ENCODE peak calls at places on chromosome 10, in seven cellular contexts. One of them, this sample, is unnamed.

GRCh38 chr10:125783957-125784356 is 8.3 kb upstream of the MMP21 start:
- DNase-seq in esophagus squamous epithelium: no peak
- DNase-seq in choroid plexus epithelial cell: no peak
- DNase-seq in neural progenitor cell: no peak
- DNase-seq in BJ: no peak
- DNase-seq in OCI-LY7: peak; percentile 21
- DNase-seq in prostate gland: no peak
- DNase-seq in this sample: no peak

GRCh38 chr10:124476043-124476725 is 14.6 kb downstream of the LHPP start:
- DNase-seq in OCI-LY7: no peak
- DNase-seq in prostate gland: no peak
- DNase-seq in BJ: no peak
- DNase-seq in esophagus squamous epithelium: no peak
- DNase-seq in neural progenitor cell: no peak
- DNase-seq in choroid plexus epithelial cell: no peak
- DNase-seq in this sample: no peak

GRCh38 chr10:97788552-97789442 is 17.0 kb upstream of the SFRP5 start:
- DNase-seq in BJ: no peak
- DNase-seq in neural progenitor cell: no peak
- DNase-seq in choroid plexus epithelial cell: peak; percentile 13
- DNase-seq in prostate gland: no peak
- DNase-seq in OCI-LY7: no peak
- DNase-seq in esophagus squamous epithelium: no peak
- DNase-seq in this sample: no peak

GRCh38 chr10:35219292-35219691 is 92.6 kb downstream of the CREM start:
- DNase-seq in choroid plexus epithelial cell: peak; percentile 11
- DNase-seq in BJ: no peak
- DNase-seq in neural progenitor cell: no peak
- DNase-seq in esophagus squamous epithelium: no peak
- DNase-seq in OCI-LY7: no peak
- DNase-seq in prostate gland: no peak
- DNase-seq in this sample: no peak

GRCh38 chr10:95756796-95757657 is 1.1 kb downstream of the ENTPD1 start:
- DNase-seq in choroid plexus epithelial cell: no peak
- DNase-seq in BJ: no peak
- DNase-seq in prostate gland: no peak
- DNase-seq in esophagus squamous epithelium: no peak
- DNase-seq in neural progenitor cell: no peak
- DNase-seq in OCI-LY7: peak; percentile 41
- DNase-seq in this sample: no peak

GRCh38 chr10:12635127-12635541 is 285.8 kb downstream of the CAMK1D start:
- DNase-seq in OCI-LY7: no peak
- DNase-seq in prostate gland: no peak
- DNase-seq in choroid plexus epithelial cell: peak; percentile 72
- DNase-seq in esophagus squamous epithelium: no peak
- DNase-seq in neural progenitor cell: no peak
- DNase-seq in BJ: no peak
- DNase-seq in this sample: no peak

GRCh38 chr10:101778781-101779543 is 3.0 kb upstream of the FGF8 start:
- DNase-seq in neural progenitor cell: peak; percentile 91
- DNase-seq in BJ: no peak
- DNase-seq in esophagus squamous epithelium: no peak
- DNase-seq in OCI-LY7: peak; percentile 62
- DNase-seq in prostate gland: no peak
- DNase-seq in choroid plexus epithelial cell: peak; percentile 54
- DNase-seq in this sample: peak; percentile 30

GRCh38 chr10:91350651-91351081 is 59.5 kb upstream of the HECTD2 start:
- DNase-seq in prostate gland: no peak
- DNase-seq in esophagus squamous epithelium: no peak
- DNase-seq in neural progenitor cell: no peak
- DNase-seq in OCI-LY7: no peak
- DNase-seq in choroid plexus epithelial cell: peak; percentile 31
- DNase-seq in BJ: no peak
- DNase-seq in this sample: peak; percentile 38

GRCh38 chr10:79136227-79137005 is 67.7 kb downstream of the ZMIZ1 start:
- DNase-seq in choroid plexus epithelial cell: no peak
- DNase-seq in prostate gland: no peak
- DNase-seq in esophagus squamous epithelium: no peak
- DNase-seq in BJ: no peak
- DNase-seq in OCI-LY7: peak; percentile 17
- DNase-seq in neural progenitor cell: no peak
- DNase-seq in this sample: no peak

GRCh38 chr10:121296856-121297255 is 301.4 kb downstream of the FGFR2 start:
- DNase-seq in neural progenitor cell: no peak
- DNase-seq in prostate gland: no peak
- DNase-seq in BJ: no peak
- DNase-seq in esophagus squamous epithelium: no peak
- DNase-seq in choroid plexus epithelial cell: no peak
- DNase-seq in OCI-LY7: no peak
- DNase-seq in this sample: no peak

GRCh38 chr10:62895058-62895457 is 78.9 kb upstream of the EGR2 start:
- DNase-seq in prostate gland: no peak
- DNase-seq in OCI-LY7: no peak
- DNase-seq in neural progenitor cell: no peak
- DNase-seq in choroid plexus epithelial cell: peak; percentile 14
- DNase-seq in BJ: peak; percentile 26
- DNase-seq in esophagus squamous epithelium: no peak
- DNase-seq in this sample: peak; percentile 79

GRCh38 chr10:113875212-113875611 is 20.8 kb downstream of the NHLRC2 start:
- DNase-seq in neural progenitor cell: no peak
- DNase-seq in BJ: no peak
- DNase-seq in esophagus squamous epithelium: no peak
- DNase-seq in OCI-LY7: no peak
- DNase-seq in prostate gland: no peak
- DNase-seq in choroid plexus epithelial cell: no peak
- DNase-seq in this sample: no peak

GRCh38 chr10:615583-616152 is 73.8 kb downstream of the DIP2C start:
- DNase-seq in OCI-LY7: no peak
- DNase-seq in choroid plexus epithelial cell: peak; percentile 55
- DNase-seq in neural progenitor cell: peak; percentile 23
- DNase-seq in prostate gland: no peak
- DNase-seq in BJ: no peak
- DNase-seq in esophagus squamous epithelium: no peak
- DNase-seq in this sample: peak; percentile 94

GRCh38 chr10:91210435-91210834 is 10.0 kb upstream of the PCGF5 start:
- DNase-seq in choroid plexus epithelial cell: no peak
- DNase-seq in neural progenitor cell: no peak
- DNase-seq in BJ: no peak
- DNase-seq in OCI-LY7: peak; percentile 90
- DNase-seq in prostate gland: no peak
- DNase-seq in esophagus squamous epithelium: no peak
- DNase-seq in this sample: no peak

DNA sequence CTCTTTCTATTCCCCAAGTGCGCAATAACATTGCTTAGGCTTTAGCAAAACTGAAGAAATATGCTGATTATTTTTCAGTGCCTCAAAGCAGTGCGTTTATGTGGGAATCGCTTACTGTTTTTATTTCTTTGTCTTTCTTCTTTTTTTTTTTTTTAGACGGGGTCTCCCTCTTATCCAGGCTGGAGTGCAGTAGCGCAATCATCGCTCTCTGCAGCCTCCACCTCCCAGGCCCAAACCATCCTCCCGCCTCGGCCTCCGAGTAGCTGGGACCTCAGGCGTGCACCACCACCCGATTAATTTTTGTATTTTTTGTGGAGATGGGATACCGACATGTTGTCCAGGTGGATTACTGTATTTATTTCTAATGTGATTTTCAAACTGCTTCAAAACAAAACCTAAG is 1.2 kb downstream of the DENND10 start:
- DNase-seq in choroid plexus epithelial cell: no peak
- DNase-seq in prostate gland: no peak
- DNase-seq in BJ: no peak
- DNase-seq in esophagus squamous epithelium: no peak
- DNase-seq in OCI-LY7: no peak
- DNase-seq in neural progenitor cell: no peak
- DNase-seq in this sample: no peak
- H3K4me3 ChIP-seq in choroid plexus epithelial cell: peak overlapping the region; percentile 81
- H3K4me3 ChIP-seq in prostate gland: peak overlapping the region; percentile 91
- H3K4me3 ChIP-seq in BJ: peak overlapping the region; percentile 81
- H3K4me3 ChIP-seq in esophagus squamous epithelium: peak overlapping the region; percentile 95
- H3K4me3 ChIP-seq in OCI-LY7: peak overlapping the region; percentile 83
- H3K4me3 ChIP-seq in neural progenitor cell: peak overlapping the region; percentile 92
- H3K4me3 ChIP-seq in this sample: peak overlapping the region; percentile 73

GRCh38 chr10:37760817-37761216 is 96.6 kb downstream of the ZNF248 start:
- DNase-seq in prostate gland: no peak
- DNase-seq in esophagus squamous epithelium: no peak
- DNase-seq in neural progenitor cell: no peak
- DNase-seq in choroid plexus epithelial cell: no peak
- DNase-seq in OCI-LY7: no peak
- DNase-seq in BJ: no peak
- DNase-seq in this sample: no peak

GRCh38 chr10:37762287-37762686 is 95.1 kb downstream of the ZNF248 start:
- DNase-seq in prostate gland: no peak
- DNase-seq in choroid plexus epithelial cell: no peak
- DNase-seq in BJ: no peak
- DNase-seq in neural progenitor cell: no peak
- DNase-seq in OCI-LY7: no peak
- DNase-seq in esophagus squamous epithelium: no peak
- DNase-seq in this sample: no peak

GRCh38 chr10:37763132-37763531 is 94.3 kb downstream of the ZNF248 start:
- DNase-seq in neural progenitor cell: no peak
- DNase-seq in choroid plexus epithelial cell: no peak
- DNase-seq in BJ: no peak
- DNase-seq in OCI-LY7: no peak
- DNase-seq in prostate gland: no peak
- DNase-seq in esophagus squamous epithelium: no peak
- DNase-seq in this sample: no peak

GRCh38 chr10:37765216-37765615 is 92.2 kb downstream of the ZNF248 start:
- DNase-seq in OCI-LY7: no peak
- DNase-seq in BJ: no peak
- DNase-seq in choroid plexus epithelial cell: no peak
- DNase-seq in neural progenitor cell: no peak
- DNase-seq in esophagus squamous epithelium: no peak
- DNase-seq in prostate gland: no peak
- DNase-seq in this sample: no peak
- H3K4me3 ChIP-seq in OCI-LY7: no peak overlapping the region
- H3K4me3 ChIP-seq in BJ: no peak overlapping the region
- H3K4me3 ChIP-seq in choroid plexus epithelial cell: no peak overlapping the region
- H3K4me3 ChIP-seq in neural progenitor cell: no peak overlapping the region
- H3K4me3 ChIP-seq in esophagus squamous epithelium: no peak overlapping the region
- H3K4me3 ChIP-seq in prostate gland: no peak overlapping the region
- H3K4me3 ChIP-seq in this sample: no peak overlapping the region

GRCh38 chr10:71756441-71757191 is 16.7 kb downstream of the VSIR start:
- DNase-seq in BJ: peak; percentile 74
- DNase-seq in OCI-LY7: no peak
- DNase-seq in neural progenitor cell: no peak
- DNase-seq in esophagus squamous epithelium: no peak
- DNase-seq in prostate gland: no peak
- DNase-seq in choroid plexus epithelial cell: no peak
- DNase-seq in this sample: no peak

GRCh38 chr10:71753960-71754505 is 19.3 kb downstream of the VSIR start:
- DNase-seq in OCI-LY7: no peak
- DNase-seq in neural progenitor cell: no peak
- DNase-seq in choroid plexus epithelial cell: no peak
- DNase-seq in BJ: no peak
- DNase-seq in prostate gland: no peak
- DNase-seq in esophagus squamous epithelium: no peak
- DNase-seq in this sample: no peak

GRCh38 chr10:71755179-71755879 is 18.0 kb downstream of the VSIR start:
- DNase-seq in BJ: no peak
- DNase-seq in choroid plexus epithelial cell: no peak
- DNase-seq in neural progenitor cell: no peak
- DNase-seq in esophagus squamous epithelium: no peak
- DNase-seq in prostate gland: no peak
- DNase-seq in OCI-LY7: no peak
- DNase-seq in this sample: no peak

GRCh38 chr10:71754562-71754961 is 18.8 kb downstream of the VSIR start:
- DNase-seq in prostate gland: no peak
- DNase-seq in esophagus squamous epithelium: no peak
- DNase-seq in choroid plexus epithelial cell: no peak
- DNase-seq in OCI-LY7: no peak
- DNase-seq in BJ: no peak
- DNase-seq in neural progenitor cell: no peak
- DNase-seq in this sample: no peak

GRCh38 chr10:71757450-71757918 is 15.8 kb downstream of the VSIR start:
- DNase-seq in esophagus squamous epithelium: no peak
- DNase-seq in neural progenitor cell: peak; percentile 68
- DNase-seq in choroid plexus epithelial cell: no peak
- DNase-seq in OCI-LY7: no peak
- DNase-seq in BJ: no peak
- DNase-seq in prostate gland: no peak
- DNase-seq in this sample: no peak
- H3K4me3 ChIP-seq in esophagus squamous epithelium: no peak overlapping the region
- H3K4me3 ChIP-seq in neural progenitor cell: no peak overlapping the region
- H3K4me3 ChIP-seq in choroid plexus epithelial cell: no peak overlapping the region
- H3K4me3 ChIP-seq in OCI-LY7: no peak overlapping the region
- H3K4me3 ChIP-seq in BJ: no peak overlapping the region
- H3K4me3 ChIP-seq in prostate gland: no peak overlapping the region
- H3K4me3 ChIP-seq in this sample: no peak overlapping the region

GRCh38 chr10:89303161-89303560 is 1.3 kb downstream of the IFIT2 start:
- DNase-seq in neural progenitor cell: no peak
- DNase-seq in esophagus squamous epithelium: no peak
- DNase-seq in BJ: no peak
- DNase-seq in OCI-LY7: no peak
- DNase-seq in choroid plexus epithelial cell: no peak
- DNase-seq in prostate gland: no peak
- DNase-seq in this sample: no peak

GRCh38 chr10:89301721-89302445 is at the start of gene IFIT2:
- DNase-seq in prostate gland: peak; percentile 50
- DNase-seq in choroid plexus epithelial cell: peak; percentile 85
- DNase-seq in esophagus squamous epithelium: no peak
- DNase-seq in OCI-LY7: peak; percentile 66
- DNase-seq in BJ: peak; percentile 64
- DNase-seq in neural progenitor cell: no peak
- DNase-seq in this sample: peak; percentile 78

GRCh38 chr10:89301231-89301630 is 615 bp upstream of the IFIT2 start:
- DNase-seq in OCI-LY7: peak; percentile 27
- DNase-seq in prostate gland: no peak
- DNase-seq in BJ: no peak
- DNase-seq in choroid plexus epithelial cell: peak; percentile 80
- DNase-seq in neural progenitor cell: no peak
- DNase-seq in esophagus squamous epithelium: no peak
- DNase-seq in this sample: peak; percentile 54

GRCh38 chr10:89306019-89306418 is 4.2 kb downstream of the IFIT2 start:
- DNase-seq in esophagus squamous epithelium: no peak
- DNase-seq in OCI-LY7: no peak
- DNase-seq in prostate gland: no peak
- DNase-seq in BJ: no peak
- DNase-seq in choroid plexus epithelial cell: no peak
- DNase-seq in neural progenitor cell: no peak
- DNase-seq in this sample: no peak

DNA sequence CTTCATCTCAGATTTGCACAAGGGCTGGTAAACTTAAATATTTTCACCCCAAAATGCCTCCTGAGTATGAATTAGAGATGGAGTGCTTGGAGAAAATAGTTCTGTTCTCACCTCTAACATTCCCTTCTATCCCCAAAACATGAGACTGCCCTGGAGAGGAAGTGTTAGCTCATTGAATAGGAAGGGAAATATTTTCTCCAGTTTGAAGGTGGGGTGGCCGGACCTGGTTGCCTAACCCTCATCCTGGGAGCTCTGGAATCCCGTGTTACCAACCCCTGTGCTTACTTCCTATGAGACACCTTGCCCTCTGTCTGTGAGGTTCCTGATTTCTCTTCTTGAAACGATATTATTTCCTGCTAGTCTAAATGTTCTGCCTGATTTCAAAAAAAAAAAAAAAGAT is 782 bp downstream of the IFIT2 start:
- DNase-seq in prostate gland: no peak
- DNase-seq in BJ: no peak
- DNase-seq in neural progenitor cell: no peak
- DNase-seq in esophagus squamous epithelium: no peak
- DNase-seq in OCI-LY7: no peak
- DNase-seq in choroid plexus epithelial cell: peak; percentile 45
- DNase-seq in this sample: no peak
- H3K4me3 ChIP-seq in prostate gland: peak overlapping the region; percentile 42
- H3K4me3 ChIP-seq in BJ: peak overlapping the region; percentile 26
- H3K4me3 ChIP-seq in neural progenitor cell: no peak overlapping the region
- H3K4me3 ChIP-seq in esophagus squamous epithelium: peak overlapping the region; percentile 66
- H3K4me3 ChIP-seq in OCI-LY7: peak overlapping the region; percentile 69
- H3K4me3 ChIP-seq in choroid plexus epithelial cell: peak overlapping the region; percentile 53
- H3K4me3 ChIP-seq in this sample: peak overlapping the region; percentile 6